ENCODE peak calls at places on chromosomes 6 and 20, in nine cellular contexts. Q, Z, Y, X, G, F, A, W and K are unnamed samples.

GRCh38 chr6:10800810-10801209 is 37.5 kb downstream of the MAK start:
- DNase-seq in Q (peak), Z (no peak), Y (peak), X (no peak), G (no peak), F (no peak), A (no peak), W (no peak), K (peak)

GRCh38 chr6:168015492-168016175 is 18.2 kb downstream of the KIF25 start:
- DNase-seq in Q (no peak), Z (no peak), Y (peak), X (no peak), G (no peak), F (peak), A (no peak), W (no peak), K (no peak)

GRCh38 chr20:36847009-36847709 is 28.8 kb upstream of the TLDC2 start:
- DNase-seq in Q (no peak), Z (no peak), Y (no peak), X (no peak), G (peak), F (no peak), A (peak), W (no peak), K (peak)

GRCh38 chr6:165556116-165556843 is 106.8 kb downstream of the PDE10A start:
- DNase-seq in Q (peak), Z (no peak), Y (peak), X (no peak), G (no peak), F (no peak), A (no peak), W (peak), K (no peak)

GRCh38 chr6:5086294-5086890 is 1.3 kb downstream of the PPP1R3G start:
- DNase-seq in Q (no peak), Z (no peak), Y (no peak), X (no peak), G (no peak), F (peak), A (no peak), W (no peak), K (no peak)

GRCh38 chr6:107657755-107658461 is 166.2 kb downstream of the SCML4 start:
- DNase-seq in Q (no peak), Z (no peak), Y (peak), X (no peak), G (peak), F (peak), A (peak), W (peak), K (peak)

GRCh38 chr20:62700261-62700925 is 8.2 kb upstream of the NTSR1 start:
- DNase-seq in Q (no peak), Z (no peak), Y (no peak), X (no peak), G (no peak), F (no peak), A (no peak), W (no peak), K (no peak)

GRCh38 chr6:136333824-136334464 is 44.3 kb upstream of the BCLAF1 start:
- DNase-seq in Q (no peak), Z (no peak), Y (no peak), X (no peak), G (no peak), F (no peak), A (no peak), W (no peak), K (no peak)

GRCh38 chr6:30002871-30003270 is 58.2 kb upstream of the POLR1H start:
- DNase-seq in Q (no peak), Z (no peak), Y (no peak), X (no peak), G (no peak), F (no peak), A (no peak), W (no peak), K (peak)

GRCh38 chr6:108598316-108598863 is 37.7 kb downstream of the FOXO3 start:
- DNase-seq in Q (no peak), Z (no peak), Y (no peak), X (no peak), G (no peak), F (no peak), A (no peak), W (peak), K (peak)